ENCODE peak calls at places on chromosomes 12 and 14, in seven cellular contexts. One of them, this sample, is unnamed.

GRCh38 chr12:49044660-49045059 is 15.9 kb downstream of the KMT2D start:
- DNase-seq in HFFc6: no peak
- DNase-seq in WTC11: no peak
- DNase-seq in mesendoderm: no peak
- DNase-seq in NCI-H1092 treated with DMSO at 0.1 percent for 48 hours: no peak
- DNase-seq in cardiac fibroblast: no peak
- DNase-seq in T follicular helper cell: no peak
- DNase-seq in this sample: no peak

GRCh38 chr14:45947785-45948184 is 694.8 kb upstream of the MIS18BP1 start:
- DNase-seq in NCI-H1092 treated with DMSO at 0.1 percent for 48 hours: no peak
- DNase-seq in T follicular helper cell: no peak
- DNase-seq in WTC11: no peak
- DNase-seq in mesendoderm: no peak
- DNase-seq in HFFc6: no peak
- DNase-seq in cardiac fibroblast: no peak
- DNase-seq in this sample: no peak

GRCh38 chr14:103931422-103931821 is 3.2 kb downstream of the TDRD9 start:
- DNase-seq in T follicular helper cell: no peak
- DNase-seq in mesendoderm: no peak
- DNase-seq in WTC11: no peak
- DNase-seq in cardiac fibroblast: no peak
- DNase-seq in HFFc6: no peak
- DNase-seq in NCI-H1092 treated with DMSO at 0.1 percent for 48 hours: no peak
- DNase-seq in this sample: no peak

GRCh38 chr14:72478397-72479025 is 415.4 kb downstream of the DPF3 start:
- DNase-seq in mesendoderm: no peak
- DNase-seq in WTC11: no peak
- DNase-seq in NCI-H1092 treated with DMSO at 0.1 percent for 48 hours: no peak
- DNase-seq in T follicular helper cell: no peak
- DNase-seq in cardiac fibroblast: no peak
- DNase-seq in HFFc6: no peak
- DNase-seq in this sample: no peak

GRCh38 chr12:110353211-110353965 is 50.1 kb downstream of the ANAPC7 start:
- DNase-seq in WTC11: no peak
- DNase-seq in T follicular helper cell: no peak
- DNase-seq in NCI-H1092 treated with DMSO at 0.1 percent for 48 hours: no peak
- DNase-seq in HFFc6: peak
- DNase-seq in mesendoderm: no peak
- DNase-seq in cardiac fibroblast: no peak
- DNase-seq in this sample: no peak

GRCh38 chr12:94566345-94566744 is 84.0 kb downstream of the TMCC3 start:
- DNase-seq in mesendoderm: no peak
- DNase-seq in cardiac fibroblast: no peak
- DNase-seq in WTC11: no peak
- DNase-seq in HFFc6: no peak
- DNase-seq in NCI-H1092 treated with DMSO at 0.1 percent for 48 hours: no peak
- DNase-seq in T follicular helper cell: no peak
- DNase-seq in this sample: no peak

GRCh38 chr14:105945891-105946290 is 419.5 kb downstream of the TMEM121 start:
- DNase-seq in WTC11: no peak
- DNase-seq in NCI-H1092 treated with DMSO at 0.1 percent for 48 hours: peak
- DNase-seq in cardiac fibroblast: no peak
- DNase-seq in T follicular helper cell: peak
- DNase-seq in mesendoderm: no peak
- DNase-seq in HFFc6: no peak
- DNase-seq in this sample: no peak

GRCh38 chr12:2383276-2384028 is 330.7 kb downstream of the CACNA1C start:
- DNase-seq in HFFc6: no peak
- DNase-seq in NCI-H1092 treated with DMSO at 0.1 percent for 48 hours: no peak
- DNase-seq in cardiac fibroblast: peak
- DNase-seq in T follicular helper cell: no peak
- DNase-seq in WTC11: no peak
- DNase-seq in mesendoderm: peak
- DNase-seq in this sample: no peak

GRCh38 chr14:22814373-22814772 is 862 bp downstream of the SLC7A7 start:
- DNase-seq in NCI-H1092 treated with DMSO at 0.1 percent for 48 hours: no peak
- DNase-seq in WTC11: no peak
- DNase-seq in mesendoderm: no peak
- DNase-seq in cardiac fibroblast: no peak
- DNase-seq in HFFc6: no peak
- DNase-seq in T follicular helper cell: no peak
- DNase-seq in this sample: no peak

GRCh38 chr12:122730215-122731014 is at the start of gene HCAR1:
- DNase-seq in mesendoderm: peak
- DNase-seq in cardiac fibroblast: peak
- DNase-seq in T follicular helper cell: no peak
- DNase-seq in NCI-H1092 treated with DMSO at 0.1 percent for 48 hours: peak
- DNase-seq in WTC11: peak
- DNase-seq in HFFc6: no peak
- DNase-seq in this sample: no peak

GRCh38 chr12:25459541-25459951 is 93.5 kb downstream of the LMNTD1 start:
- DNase-seq in NCI-H1092 treated with DMSO at 0.1 percent for 48 hours: no peak
- DNase-seq in HFFc6: no peak
- DNase-seq in WTC11: no peak
- DNase-seq in cardiac fibroblast: no peak
- DNase-seq in T follicular helper cell: no peak
- DNase-seq in mesendoderm: no peak
- DNase-seq in this sample: no peak

GRCh38 chr14:68211886-68212285 is 392.3 kb downstream of the RAD51B start:
- DNase-seq in WTC11: no peak
- DNase-seq in cardiac fibroblast: no peak
- DNase-seq in mesendoderm: no peak
- DNase-seq in T follicular helper cell: no peak
- DNase-seq in NCI-H1092 treated with DMSO at 0.1 percent for 48 hours: no peak
- DNase-seq in HFFc6: no peak
- DNase-seq in this sample: no peak

GRCh38 chr14:61889914-61890351 is 127.7 kb downstream of the SNAPC1 start:
- DNase-seq in T follicular helper cell: no peak
- DNase-seq in mesendoderm: no peak
- DNase-seq in HFFc6: no peak
- DNase-seq in WTC11: no peak
- DNase-seq in cardiac fibroblast: no peak
- DNase-seq in NCI-H1092 treated with DMSO at 0.1 percent for 48 hours: no peak
- DNase-seq in this sample: no peak

GRCh38 chr12:19597304-19598066 is 158.2 kb downstream of the AEBP2 start:
- DNase-seq in T follicular helper cell: no peak
- DNase-seq in mesendoderm: peak
- DNase-seq in WTC11: no peak
- DNase-seq in NCI-H1092 treated with DMSO at 0.1 percent for 48 hours: no peak
- DNase-seq in HFFc6: no peak
- DNase-seq in cardiac fibroblast: no peak
- DNase-seq in this sample: no peak

GRCh38 chr12:131598717-131599116 is 112.2 kb upstream of the SFSWAP start:
- DNase-seq in WTC11: peak
- DNase-seq in mesendoderm: no peak
- DNase-seq in cardiac fibroblast: no peak
- DNase-seq in T follicular helper cell: no peak
- DNase-seq in NCI-H1092 treated with DMSO at 0.1 percent for 48 hours: no peak
- DNase-seq in HFFc6: no peak
- DNase-seq in this sample: no peak

GRCh38 chr12:65430571-65431306 is 152.3 kb downstream of the MSRB3 start:
- DNase-seq in cardiac fibroblast: peak
- DNase-seq in mesendoderm: peak
- DNase-seq in WTC11: no peak
- DNase-seq in T follicular helper cell: no peak
- DNase-seq in NCI-H1092 treated with DMSO at 0.1 percent for 48 hours: no peak
- DNase-seq in HFFc6: peak
- DNase-seq in this sample: no peak

GRCh38 chr14:34806257-34806656 is 68.9 kb downstream of the BAZ1A start:
- DNase-seq in HFFc6: no peak
- DNase-seq in NCI-H1092 treated with DMSO at 0.1 percent for 48 hours: no peak
- DNase-seq in mesendoderm: no peak
- DNase-seq in cardiac fibroblast: no peak
- DNase-seq in T follicular helper cell: no peak
- DNase-seq in WTC11: no peak
- DNase-seq in this sample: no peak

GRCh38 chr14:84465890-84466289 is 1064.1 kb upstream of the FLRT2 start:
- DNase-seq in T follicular helper cell: no peak
- DNase-seq in cardiac fibroblast: no peak
- DNase-seq in HFFc6: no peak
- DNase-seq in NCI-H1092 treated with DMSO at 0.1 percent for 48 hours: no peak
- DNase-seq in WTC11: no peak
- DNase-seq in mesendoderm: no peak
- DNase-seq in this sample: no peak

GRCh38 chr12:108772896-108773797 is 41.8 kb upstream of the CORO1C start:
- DNase-seq in T follicular helper cell: no peak
- DNase-seq in HFFc6: no peak
- DNase-seq in cardiac fibroblast: no peak
- DNase-seq in WTC11: no peak
- DNase-seq in NCI-H1092 treated with DMSO at 0.1 percent for 48 hours: no peak
- DNase-seq in mesendoderm: no peak
- DNase-seq in this sample: no peak

GRCh38 chr12:1993871-1994371 is 10.3 kb downstream of the DCP1B start:
- DNase-seq in WTC11: no peak
- DNase-seq in T follicular helper cell: no peak
- DNase-seq in cardiac fibroblast: peak
- DNase-seq in NCI-H1092 treated with DMSO at 0.1 percent for 48 hours: no peak
- DNase-seq in HFFc6: peak
- DNase-seq in mesendoderm: no peak
- DNase-seq in this sample: peak

GRCh38 chr14:105449276-105450122 is 25.1 kb upstream of the CRIP2 start:
- DNase-seq in HFFc6: no peak
- DNase-seq in T follicular helper cell: no peak
- DNase-seq in WTC11: no peak
- DNase-seq in cardiac fibroblast: no peak
- DNase-seq in mesendoderm: no peak
- DNase-seq in NCI-H1092 treated with DMSO at 0.1 percent for 48 hours: no peak
- DNase-seq in this sample: no peak

GRCh38 chr14:57486767-57487379 is 6.8 kb downstream of the CCDC198 start:
- DNase-seq in WTC11: no peak
- DNase-seq in mesendoderm: peak
- DNase-seq in cardiac fibroblast: peak
- DNase-seq in HFFc6: peak
- DNase-seq in T follicular helper cell: no peak
- DNase-seq in NCI-H1092 treated with DMSO at 0.1 percent for 48 hours: peak
- DNase-seq in this sample: no peak

GRCh38 chr12:52082988-52083637 is 3.6 kb downstream of the SMIM41 start:
- DNase-seq in cardiac fibroblast: peak
- DNase-seq in HFFc6: peak
- DNase-seq in mesendoderm: peak
- DNase-seq in T follicular helper cell: peak
- DNase-seq in WTC11: peak
- DNase-seq in NCI-H1092 treated with DMSO at 0.1 percent for 48 hours: peak
- DNase-seq in this sample: peak

GRCh38 chr12:56338643-56339422 is at the start of gene IL23A:
- DNase-seq in WTC11: peak
- DNase-seq in cardiac fibroblast: no peak
- DNase-seq in HFFc6: no peak
- DNase-seq in NCI-H1092 treated with DMSO at 0.1 percent for 48 hours: no peak
- DNase-seq in mesendoderm: no peak
- DNase-seq in T follicular helper cell: peak
- DNase-seq in this sample: peak

GRCh38 chr14:91219505-91220389 is 24.8 kb downstream of the GPR68 start:
- DNase-seq in HFFc6: no peak
- DNase-seq in WTC11: no peak
- DNase-seq in T follicular helper cell: no peak
- DNase-seq in cardiac fibroblast: no peak
- DNase-seq in mesendoderm: no peak
- DNase-seq in NCI-H1092 treated with DMSO at 0.1 percent for 48 hours: no peak
- DNase-seq in this sample: no peak

GRCh38 chr14:100898935-100899840 is 4.3 kb downstream of the RTL1 start:
- DNase-seq in WTC11: peak
- DNase-seq in NCI-H1092 treated with DMSO at 0.1 percent for 48 hours: peak
- DNase-seq in cardiac fibroblast: no peak
- DNase-seq in mesendoderm: peak
- DNase-seq in HFFc6: no peak
- DNase-seq in T follicular helper cell: no peak
- DNase-seq in this sample: no peak

GRCh38 chr14:67377916-67378315 is 17.8 kb downstream of the EIF2S1 start:
- DNase-seq in HFFc6: no peak
- DNase-seq in WTC11: no peak
- DNase-seq in mesendoderm: no peak
- DNase-seq in T follicular helper cell: no peak
- DNase-seq in cardiac fibroblast: no peak
- DNase-seq in NCI-H1092 treated with DMSO at 0.1 percent for 48 hours: no peak
- DNase-seq in this sample: no peak

GRCh38 chr14:76053576-76054369 is 68.2 kb downstream of the IFT43 start:
- DNase-seq in WTC11: no peak
- DNase-seq in NCI-H1092 treated with DMSO at 0.1 percent for 48 hours: no peak
- DNase-seq in T follicular helper cell: no peak
- DNase-seq in HFFc6: no peak
- DNase-seq in cardiac fibroblast: no peak
- DNase-seq in mesendoderm: no peak
- DNase-seq in this sample: no peak

GRCh38 chr12:41189395-41190251 is 1.5 kb downstream of the PDZRN4 start:
- DNase-seq in HFFc6: no peak
- DNase-seq in T follicular helper cell: no peak
- DNase-seq in cardiac fibroblast: no peak
- DNase-seq in WTC11: peak
- DNase-seq in NCI-H1092 treated with DMSO at 0.1 percent for 48 hours: no peak
- DNase-seq in mesendoderm: peak
- DNase-seq in this sample: no peak

GRCh38 chr14:34212172-34212571 is 249.9 kb downstream of the SPTSSA start:
- DNase-seq in NCI-H1092 treated with DMSO at 0.1 percent for 48 hours: no peak
- DNase-seq in mesendoderm: no peak
- DNase-seq in HFFc6: no peak
- DNase-seq in WTC11: no peak
- DNase-seq in cardiac fibroblast: no peak
- DNase-seq in T follicular helper cell: no peak
- DNase-seq in this sample: no peak

GRCh38 chr12:116977465-116978380 is 67.0 kb downstream of the FBXW8 start:
- DNase-seq in NCI-H1092 treated with DMSO at 0.1 percent for 48 hours: no peak
- DNase-seq in mesendoderm: peak
- DNase-seq in cardiac fibroblast: no peak
- DNase-seq in T follicular helper cell: no peak
- DNase-seq in WTC11: no peak
- DNase-seq in HFFc6: no peak
- DNase-seq in this sample: no peak

GRCh38 chr14:101820283-101820798 is 58.8 kb downstream of the PPP2R5C start:
- DNase-seq in HFFc6: no peak
- DNase-seq in NCI-H1092 treated with DMSO at 0.1 percent for 48 hours: no peak
- DNase-seq in cardiac fibroblast: no peak
- DNase-seq in mesendoderm: no peak
- DNase-seq in WTC11: no peak
- DNase-seq in T follicular helper cell: no peak
- DNase-seq in this sample: no peak

GRCh38 chr14:53968756-53969155 is 12.1 kb upstream of the BMP4 start:
- DNase-seq in WTC11: no peak
- DNase-seq in T follicular helper cell: no peak
- DNase-seq in mesendoderm: no peak
- DNase-seq in NCI-H1092 treated with DMSO at 0.1 percent for 48 hours: no peak
- DNase-seq in cardiac fibroblast: no peak
- DNase-seq in HFFc6: no peak
- DNase-seq in this sample: no peak

GRCh38 chr12:119565404-119565803 is 28.2 kb upstream of the TMEM233 start:
- DNase-seq in NCI-H1092 treated with DMSO at 0.1 percent for 48 hours: no peak
- DNase-seq in HFFc6: no peak
- DNase-seq in cardiac fibroblast: no peak
- DNase-seq in T follicular helper cell: no peak
- DNase-seq in WTC11: no peak
- DNase-seq in mesendoderm: no peak
- DNase-seq in this sample: no peak

GRCh38 chr12:16626991-16627390 is 21.0 kb upstream of the LMO3 start:
- DNase-seq in NCI-H1092 treated with DMSO at 0.1 percent for 48 hours: no peak
- DNase-seq in mesendoderm: no peak
- DNase-seq in T follicular helper cell: no peak
- DNase-seq in HFFc6: no peak
- DNase-seq in cardiac fibroblast: no peak
- DNase-seq in WTC11: no peak
- DNase-seq in this sample: no peak